ENCODE peak calls at places on chromosomes 13 and 19, in eight cellular contexts. T is A549; W is NCI-H1417; V is brain microvascular endothelial cell; Z is occipital lobe; F is CD8-positive, alpha-beta T cell; H is nephron progenitor cell; M is AG10803. L is an unnamed sample.

GRCh38 chr19:55647732-55648656 is at the start of gene CCDC106:
- DNase-seq in T (peak), W (peak), V (peak), Z (peak), F (peak), H (peak), M (peak), L (no peak)

GRCh38 chr13:27654816-27655215 is 33.1 kb downstream of the POLR1D start:
- DNase-seq in T (no peak), W (no peak), V (no peak), Z (no peak), F (no peak), H (no peak), M (no peak), L (no peak)

GRCh38 chr13:48849515-48849914 is 126.2 kb upstream of the FNDC3A start:
- DNase-seq in T (no peak), W (no peak), V (peak), Z (no peak), F (no peak), H (no peak), M (no peak), L (no peak)

GRCh38 chr19:12670159-12670928 is 3.7 kb downstream of the WDR83 start:
- DNase-seq in T (no peak), W (no peak), V (no peak), Z (no peak), F (no peak), H (no peak), M (no peak), L (peak)

GRCh38 chr13:98672947-98673545 is 79.4 kb downstream of the SLC15A1 start:
- DNase-seq in T (peak), W (peak), V (peak), Z (no peak), F (peak), H (peak), M (peak), L (peak)

GRCh38 chr13:112443191-112444000 is 67.2 kb downstream of the SPACA7 start:
- DNase-seq in T (no peak), W (peak), V (no peak), Z (no peak), F (peak), H (peak), M (no peak), L (no peak)

GRCh38 chr19:871446-872265 is 12.2 kb downstream of the CFD start:
- DNase-seq in T (no peak), W (no peak), V (no peak), Z (no peak), F (no peak), H (no peak), M (no peak), L (no peak)

GRCh38 chr13:21034602-21035190 is 26.7 kb downstream of the LATS2 start:
- DNase-seq in T (no peak), W (no peak), V (peak), Z (no peak), F (no peak), H (peak), M (no peak), L (no peak)

GRCh38 chr13:31790992-31791391 is 51.7 kb downstream of the RXFP2 start:
- DNase-seq in T (no peak), W (no peak), V (no peak), Z (no peak), F (no peak), H (no peak), M (peak), L (no peak)

GRCh38 chr19:8531470-8531869 is 17.5 kb upstream of the ZNF414 start:
- DNase-seq in T (no peak), W (no peak), V (no peak), Z (no peak), F (no peak), H (no peak), M (no peak), L (no peak)

GRCh38 chr19:1417145-1417544 is 9.8 kb downstream of the DAZAP1 start:
- DNase-seq in T (no peak), W (no peak), V (peak), Z (no peak), F (no peak), H (no peak), M (peak), L (no peak)

GRCh38 chr13:90154311-90154960 is 1193.1 kb upstream of the MIR17HG start:
- DNase-seq in T (no peak), W (no peak), V (no peak), Z (no peak), F (no peak), H (no peak), M (no peak), L (no peak)

GRCh38 chr13:74105871-74106270 is 28.3 kb downstream of the KLF12 start:
- DNase-seq in T (no peak), W (no peak), V (no peak), Z (no peak), F (no peak), H (no peak), M (no peak), L (no peak)

GRCh38 chr13:22040810-22041364 is 370.0 kb downstream of the FGF9 start:
- DNase-seq in T (peak), W (no peak), V (no peak), Z (no peak), F (no peak), H (no peak), M (no peak), L (no peak)

GRCh38 chr13:98779695-98780094 is 27.2 kb upstream of the SLC15A1 start:
- DNase-seq in T (no peak), W (no peak), V (no peak), Z (no peak), F (no peak), H (no peak), M (no peak), L (no peak)

GRCh38 chr19:13859361-13859880 is 17.5 kb upstream of the NANOS3 start:
- DNase-seq in T (no peak), W (peak), V (peak), Z (no peak), F (no peak), H (no peak), M (peak), L (no peak)

GRCh38 chr19:11261902-11262839 is at the start of gene DOCK6:
- DNase-seq in T (no peak), W (peak), V (no peak), Z (no peak), F (no peak), H (peak), M (no peak), L (no peak)

GRCh38 chr19:22026687-22027086 is 15.9 kb upstream of the ZNF208 start:
- DNase-seq in T (no peak), W (no peak), V (no peak), Z (no peak), F (no peak), H (no peak), M (no peak), L (no peak)

GRCh38 chr13:31781064-31781463 is 41.7 kb downstream of the RXFP2 start:
- DNase-seq in T (no peak), W (peak), V (no peak), Z (no peak), F (no peak), H (no peak), M (peak), L (no peak)

GRCh38 chr13:111479412-111479811 is 159.0 kb downstream of the TEX29 start:
- DNase-seq in T (no peak), W (no peak), V (no peak), Z (no peak), F (peak), H (no peak), M (no peak), L (no peak)

L was measured in Right ventricle myocardium inferior.